ENCODE peak calls at places on chromosomes 5 and 9, in five cellular contexts. One of them, this sample, is unnamed.

GRCh38 chr9:109349431-109349846 is 28.6 kb upstream of the EPB41L4B start:
- DNase-seq in GM13977: no peak
- DNase-seq in Caco-2: no peak
- DNase-seq in CD4-positive, alpha-beta T cell: no peak
- DNase-seq in coronary artery: no peak
- DNase-seq in this sample: no peak

GRCh38 chr5:36301858-36302603 is at the start of gene RANBP3L:
- DNase-seq in GM13977: no peak
- DNase-seq in Caco-2: no peak
- DNase-seq in CD4-positive, alpha-beta T cell: no peak
- DNase-seq in coronary artery: no peak
- DNase-seq in this sample: no peak

GRCh38 chr9:127170049-127170448 is 47.6 kb upstream of the ANGPTL2 start:
- DNase-seq in GM13977: no peak
- DNase-seq in Caco-2: no peak
- DNase-seq in CD4-positive, alpha-beta T cell: no peak
- DNase-seq in coronary artery: no peak
- DNase-seq in this sample: no peak

GRCh38 chr9:38068866-38069628 is at the start of gene SHB:
- DNase-seq in GM13977: peak; percentile 97
- DNase-seq in Caco-2: peak; percentile 84
- DNase-seq in CD4-positive, alpha-beta T cell: peak; percentile 60
- DNase-seq in coronary artery: peak; percentile 86
- DNase-seq in this sample: peak; percentile 82

GRCh38 chr9:131960805-131961495 is 118.7 kb downstream of the MED27 start:
- DNase-seq in GM13977: no peak
- DNase-seq in Caco-2: no peak
- DNase-seq in CD4-positive, alpha-beta T cell: no peak
- DNase-seq in coronary artery: no peak
- DNase-seq in this sample: no peak

GRCh38 chr9:98796364-98797101 is at the start of gene ANKS6:
- DNase-seq in GM13977: peak; percentile 93
- DNase-seq in Caco-2: peak; percentile 77
- DNase-seq in CD4-positive, alpha-beta T cell: peak; percentile 64
- DNase-seq in coronary artery: peak; percentile 82
- DNase-seq in this sample: peak; percentile 82

GRCh38 chr5:79947486-79948023 is 43.5 kb downstream of the MTX3 start:
- DNase-seq in GM13977: no peak
- DNase-seq in Caco-2: no peak
- DNase-seq in CD4-positive, alpha-beta T cell: no peak
- DNase-seq in coronary artery: no peak
- DNase-seq in this sample: no peak

GRCh38 chr9:131839281-131840084 is 99.6 kb upstream of the RAPGEF1 start:
- DNase-seq in GM13977: no peak
- DNase-seq in Caco-2: no peak
- DNase-seq in CD4-positive, alpha-beta T cell: peak; percentile 56
- DNase-seq in coronary artery: no peak
- DNase-seq in this sample: peak; percentile 66

GRCh38 chr5:73030531-73030930 is 74.7 kb downstream of the FCHO2 start:
- DNase-seq in GM13977: no peak
- DNase-seq in Caco-2: no peak
- DNase-seq in CD4-positive, alpha-beta T cell: no peak
- DNase-seq in coronary artery: no peak
- DNase-seq in this sample: no peak

GRCh38 chr5:108345541-108346171 is 36.2 kb downstream of the FBXL17 start:
- DNase-seq in GM13977: peak; percentile 14
- DNase-seq in Caco-2: no peak
- DNase-seq in CD4-positive, alpha-beta T cell: no peak
- DNase-seq in coronary artery: no peak
- DNase-seq in this sample: no peak

GRCh38 chr9:112037281-112038016 is 137.6 kb downstream of the SUSD1 start:
- DNase-seq in GM13977: peak; percentile 37
- DNase-seq in Caco-2: no peak
- DNase-seq in CD4-positive, alpha-beta T cell: peak; percentile 77
- DNase-seq in coronary artery: no peak
- DNase-seq in this sample: peak; percentile 87

GRCh38 chr5:125883223-125883622 is 540.0 kb upstream of the GRAMD2B start:
- DNase-seq in GM13977: no peak
- DNase-seq in Caco-2: no peak
- DNase-seq in CD4-positive, alpha-beta T cell: no peak
- DNase-seq in coronary artery: no peak
- DNase-seq in this sample: no peak

GRCh38 chr5:95285406-95285761 is 490 bp upstream of the MCTP1 start:
- DNase-seq in GM13977: no peak
- DNase-seq in Caco-2: no peak
- DNase-seq in CD4-positive, alpha-beta T cell: no peak
- DNase-seq in coronary artery: no peak
- DNase-seq in this sample: no peak

GRCh38 chr5:95281211-95281610 is 3.7 kb downstream of the MCTP1 start:
- DNase-seq in GM13977: no peak
- DNase-seq in Caco-2: no peak
- DNase-seq in CD4-positive, alpha-beta T cell: no peak
- DNase-seq in coronary artery: no peak
- DNase-seq in this sample: no peak

GRCh38 chr5:95283022-95283615 is 1.8 kb downstream of the MCTP1 start:
- DNase-seq in GM13977: no peak
- DNase-seq in Caco-2: no peak
- DNase-seq in CD4-positive, alpha-beta T cell: no peak
- DNase-seq in coronary artery: no peak
- DNase-seq in this sample: no peak

GRCh38 chr5:95284512-95285405 is at the start of gene MCTP1:
- DNase-seq in GM13977: peak; percentile 51
- DNase-seq in Caco-2: no peak
- DNase-seq in CD4-positive, alpha-beta T cell: no peak
- DNase-seq in coronary artery: no peak
- DNase-seq in this sample: peak; percentile 27

GRCh38 chr5:95283761-95284511 is 958 bp downstream of the MCTP1 start:
- DNase-seq in GM13977: peak; percentile 64
- DNase-seq in Caco-2: peak; percentile 56
- DNase-seq in CD4-positive, alpha-beta T cell: no peak
- DNase-seq in coronary artery: no peak
- DNase-seq in this sample: peak; percentile 33
- TF ChIP-seq CTCF in GM13977: peak; percentile 57
- TF ChIP-seq CTCF in Caco-2: peak; percentile 43
- TF ChIP-seq CTCF in CD4-positive, alpha-beta T cell: no peak
- TF ChIP-seq CTCF in coronary artery: no peak
- TF ChIP-seq CTCF in this sample: peak; percentile 31

GRCh38 chr5:123035320-123035949 is 1.1 kb downstream of the PPIC start:
- DNase-seq in GM13977: peak; percentile 47
- DNase-seq in Caco-2: peak; percentile 65
- DNase-seq in CD4-positive, alpha-beta T cell: no peak
- DNase-seq in coronary artery: peak; percentile 78
- DNase-seq in this sample: peak; percentile 43
- TF ChIP-seq CTCF in GM13977: no peak
- TF ChIP-seq CTCF in Caco-2: peak; percentile 9
- TF ChIP-seq CTCF in CD4-positive, alpha-beta T cell: no peak
- TF ChIP-seq CTCF in coronary artery: no peak
- TF ChIP-seq CTCF in this sample: no peak

GRCh38 chr9:136267261-136268111 is 21.9 kb upstream of the QSOX2 start:
- DNase-seq in GM13977: peak; percentile 99
- DNase-seq in Caco-2: peak; percentile 80
- DNase-seq in CD4-positive, alpha-beta T cell: peak; percentile 80
- DNase-seq in coronary artery: no peak
- DNase-seq in this sample: peak; percentile 85
- TF ChIP-seq CTCF in GM13977: peak; percentile 57
- TF ChIP-seq CTCF in Caco-2: peak; percentile 37
- TF ChIP-seq CTCF in CD4-positive, alpha-beta T cell: peak; percentile 28
- TF ChIP-seq CTCF in coronary artery: no peak
- TF ChIP-seq CTCF in this sample: no peak

DNA sequence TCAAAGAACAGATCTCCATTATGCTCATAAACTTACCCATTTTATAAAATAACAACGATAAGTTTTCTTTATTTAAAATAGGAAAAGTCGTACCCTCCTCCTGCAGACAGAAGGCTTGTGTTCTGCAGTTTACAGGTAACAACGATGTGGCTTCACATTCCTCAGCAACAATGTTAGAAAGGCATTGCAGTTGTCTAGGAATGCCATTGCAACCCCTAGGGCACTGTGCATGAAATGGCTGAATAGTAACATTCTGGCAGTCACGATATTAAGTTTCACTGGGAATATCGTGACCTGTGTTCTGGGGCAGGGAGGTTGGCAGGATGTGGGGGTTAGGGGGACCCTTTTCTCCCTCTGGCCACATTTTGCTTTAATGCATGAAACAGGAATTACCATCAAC is 331.9 kb downstream of the DEPDC1B start:
- DNase-seq in GM13977: no peak
- DNase-seq in Caco-2: no peak
- DNase-seq in CD4-positive, alpha-beta T cell: no peak
- DNase-seq in coronary artery: no peak
- DNase-seq in this sample: no peak
- TF ChIP-seq CTCF in GM13977: no peak
- TF ChIP-seq CTCF in Caco-2: no peak
- TF ChIP-seq CTCF in CD4-positive, alpha-beta T cell: no peak
- TF ChIP-seq CTCF in coronary artery: no peak
- TF ChIP-seq CTCF in this sample: no peak

DNA sequence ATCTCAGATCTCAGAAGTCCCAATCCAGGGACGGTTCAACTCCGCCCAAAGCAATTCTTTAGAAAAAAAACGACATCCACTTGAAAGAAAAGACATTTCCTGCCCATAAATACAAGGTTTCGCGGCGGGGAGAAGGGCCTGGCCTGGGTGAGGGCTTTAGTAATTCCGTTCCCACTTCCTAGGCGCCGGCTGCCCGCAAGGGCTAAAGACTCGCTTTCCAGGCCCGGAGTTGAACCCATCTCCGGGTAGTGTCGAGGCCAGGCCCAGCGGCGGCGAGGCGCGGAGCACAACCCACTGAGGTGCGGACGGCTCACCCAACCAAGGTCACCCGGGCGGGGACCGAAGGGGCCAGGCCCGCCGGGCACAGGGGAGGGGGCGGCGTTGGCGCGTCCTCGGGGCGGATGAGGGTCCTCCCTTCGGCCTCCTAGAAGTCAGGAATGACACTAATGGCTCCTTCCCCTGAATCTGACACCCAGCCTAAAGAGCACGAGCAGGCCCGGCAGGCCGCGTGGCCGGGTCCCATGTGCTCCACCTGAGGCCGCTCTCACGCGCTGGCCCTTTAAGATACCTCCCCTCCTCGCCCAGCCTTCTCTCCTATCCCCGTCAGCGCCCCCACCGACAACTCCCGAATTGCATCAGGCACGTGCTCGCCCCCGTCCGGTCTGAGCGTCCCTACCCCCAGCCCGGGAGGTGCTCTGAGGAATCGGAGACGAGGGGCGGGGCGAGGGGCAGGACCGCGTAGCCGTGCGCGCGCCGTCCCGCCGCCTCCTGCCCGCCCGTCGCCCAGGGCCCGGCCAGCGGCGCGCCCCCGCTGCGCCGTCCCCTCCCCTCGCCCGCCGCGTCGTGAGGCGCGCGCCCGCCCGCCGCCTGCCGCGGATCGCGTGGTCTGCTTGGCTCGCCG is 467 bp upstream of the LARP1 start:
- DNase-seq in GM13977: peak; percentile 98
- DNase-seq in Caco-2: peak; percentile 100
- DNase-seq in CD4-positive, alpha-beta T cell: peak; percentile 99
- DNase-seq in coronary artery: peak; percentile 99
- DNase-seq in this sample: peak; percentile 100
- TF ChIP-seq CTCF in GM13977: peak; percentile 58
- TF ChIP-seq CTCF in Caco-2: peak; percentile 62
- TF ChIP-seq CTCF in CD4-positive, alpha-beta T cell: peak; percentile 50
- TF ChIP-seq CTCF in coronary artery: no peak
- TF ChIP-seq CTCF in this sample: peak; percentile 32

This sample was measured in activated CD8-positive, alpha-beta T cell treated with anti-CD3 and anti-CD28 coated beads for 36 hours.